ENCODE peak calls at places on chromosomes 2 and 18, in six cellular contexts. Z is fibroblast of the aortic adventitia; Y is heart right ventricle; N is lung; O is stimulated activated naive CD4-positive, alpha-beta T cell; H is hypothalamus. P is an unnamed sample.

GRCh38 chr2:168033966-168034365 is 213.4 kb downstream of the STK39 start:
- DNase-seq in Z (no peak), O (no peak), N (no peak), Y (no peak), H (no peak), P (peak)

GRCh38 chr2:24559714-24560113 is 68.7 kb downstream of the NCOA1 start:
- DNase-seq in O (no peak), N (no peak), H (no peak), Y (peak), Z (peak), P (no peak)

GRCh38 chr2:174259981-174260380 is 11.6 kb upstream of the OLA1 start:
- DNase-seq in O (no peak), N (no peak), Z (peak), H (no peak), Y (no peak), P (peak)

GRCh38 chr2:54858021-54858681 is 134.7 kb downstream of the EML6 start:
- DNase-seq in N (no peak), O (no peak), Z (peak), H (no peak), Y (no peak), P (no peak)

GRCh38 chr18:7452331-7452730 is 114.8 kb upstream of the PTPRM start:
- DNase-seq in O (no peak), Y (peak), Z (no peak), N (no peak), H (no peak), P (no peak)

GRCh38 chr18:46320928-46321855 is 217.0 kb downstream of the HAUS1 start:
- DNase-seq in N (no peak), O (no peak), Z (peak), Y (no peak), H (no peak), P (peak)

GRCh38 chr18:80143876-80144275 is 34.8 kb downstream of the ADNP2 start:
- DNase-seq in N (no peak), O (no peak), Z (peak), Y (no peak), H (no peak), P (no peak)

GRCh38 chr18:7645756-7646155 is 78.6 kb downstream of the PTPRM start:
- DNase-seq in Y (peak), H (no peak), O (no peak), N (no peak), Z (no peak), P (peak)

GRCh38 chr2:22904126-22904684 is 480.8 kb upstream of the KLHL29 start:
- DNase-seq in Z (no peak), H (peak), N (peak), O (no peak), Y (peak), P (no peak)

GRCh38 chr2:224268441-224268840 is 133.5 kb downstream of the FAM124B start:
- DNase-seq in H (no peak), N (no peak), O (no peak), Y (no peak), Z (peak), P (peak)

GRCh38 chr2:153476491-153477095 is 2.0 kb downstream of the RPRM start:
- DNase-seq in Z (no peak), Y (no peak), O (no peak), H (no peak), N (no peak), P (no peak)

GRCh38 chr2:46471-47345 is at the start of gene FAM110C:
- DNase-seq in Y (peak), O (no peak), N (peak), Z (peak), H (peak), P (peak)

GRCh38 chr2:120566331-120567035 is 169.2 kb upstream of the GLI2 start:
- DNase-seq in N (no peak), O (no peak), Z (peak), H (no peak), Y (peak), P (no peak)

GRCh38 chr18:48621815-48622555 is 83.2 kb downstream of the CTIF start:
- DNase-seq in O (no peak), H (no peak), N (no peak), Z (no peak), Y (no peak), P (no peak)

GRCh38 chr2:207746131-207746530 is 23.6 kb downstream of the FZD5 start:
- DNase-seq in N (peak), H (peak), Z (peak), Y (peak), O (no peak), P (no peak)

GRCh38 chr2:175035806-175036205 is 30.6 kb upstream of the CHN1 start:
- DNase-seq in Z (no peak), H (no peak), N (no peak), O (no peak), Y (no peak), P (no peak)

GRCh38 chr2:202113571-202114142 is 40.6 kb downstream of the KIAA2012 start:
- DNase-seq in H (no peak), N (no peak), Y (no peak), Z (no peak), O (no peak), P (peak)

P was measured in foreskin keratinocyte.